ENCODE peak calls at places on chromosomes 1 and 21, in ten cellular contexts. W is CD8-positive, alpha-beta T cell; X is activated CD8-positive, alpha-beta T cell treated with anti-CD3 and anti-CD28 coated beads, Interleukin-2, amount 10 ng/mL, durations not matched to agents 7 days and 5 days; T is mucosa of descending colon; Q is left ventricle myocardium superior; A is activated T-cell treated with anti-CD3 and anti-CD28 coated beads, Interleukin-2, amount 50 U/mL, for 4 hours; C is CD4-positive, alpha-beta T cell; G is heart left ventricle; S is HepG2; M is sciatic nerve. Z is an unnamed sample.

GRCh38 chr1:54297596-54298283 is 97.8 kb downstream of the MRPL37 start:
- ATAC-seq in W (no peak), G (no peak), C (no peak), A (no peak), X (no peak), M (peak; percentile 21), S (peak; percentile 22), T (peak; percentile 80), Q (no peak), Z (peak; percentile 83)

GRCh38 chr1:19957779-19958178 is 21.6 kb downstream of the PLA2G2A start:
- ATAC-seq in W (no peak), C (no peak), S (peak; percentile 87), G (no peak), A (no peak), T (no peak), X (no peak), Q (no peak), M (no peak), Z (no peak)

GRCh38 chr1:204834329-204834728 is 36.3 kb upstream of the NFASC start:
- ATAC-seq in Q (no peak), W (no peak), X (no peak), M (no peak), A (no peak), C (no peak), S (no peak), T (no peak), G (no peak), Z (no peak)

GRCh38 chr1:220803401-220804201 is 16.9 kb downstream of the MTARC1 start:
- ATAC-seq in Q (peak; percentile 59), M (peak; percentile 50), X (no peak), C (no peak), W (no peak), S (peak; percentile 83), T (peak; percentile 75), A (no peak), G (peak; percentile 40), Z (no peak)

GRCh38 chr1:175314300-175314699 is 121.7 kb upstream of the KIAA0040 start:
- ATAC-seq in M (no peak), X (no peak), W (no peak), G (no peak), A (no peak), Q (peak; percentile 16), S (no peak), T (no peak), C (no peak), Z (peak; percentile 28)

GRCh38 chr1:119380304-119380703 is 11.7 kb downstream of the HAO2 start:
- ATAC-seq in A (no peak), W (no peak), M (no peak), Q (no peak), X (no peak), C (no peak), T (no peak), S (no peak), G (no peak), Z (no peak)

GRCh38 chr1:188061881-188062280 is 1233.1 kb downstream of the PLA2G4A start:
- ATAC-seq in M (no peak), T (no peak), Q (no peak), C (no peak), S (no peak), W (no peak), G (no peak), A (no peak), X (no peak), Z (no peak)

GRCh38 chr1:209652873-209653401 is 712 bp upstream of the LAMB3 start:
- ATAC-seq in G (no peak), T (peak; percentile 83), Q (peak; percentile 61), S (peak; percentile 68), W (no peak), C (no peak), X (no peak), A (peak; percentile 39), M (peak; percentile 77), Z (peak; percentile 86)

GRCh38 chr1:172588296-172589291 is 55.6 kb downstream of the SUCO start:
- ATAC-seq in G (no peak), W (no peak), S (no peak), M (no peak), T (peak; percentile 43), A (peak; percentile 91), C (no peak), Q (no peak), X (no peak), Z (no peak)

GRCh38 chr1:147177611-147178370 is 5.5 kb upstream of the PRKAB2 start:
- ATAC-seq in T (peak; percentile 50), G (no peak), C (no peak), S (no peak), W (no peak), X (peak; percentile 30), Q (peak; percentile 32), A (no peak), M (no peak), Z (peak; percentile 8)

GRCh38 chr1:186930248-186930647 is 101.5 kb downstream of the PLA2G4A start:
- ATAC-seq in M (no peak), A (no peak), W (no peak), S (no peak), X (no peak), T (no peak), C (no peak), Q (no peak), G (no peak), Z (no peak)

GRCh38 chr1:173422456-173422976 is 54.6 kb upstream of the PRDX6 start:
- ATAC-seq in G (peak; percentile 24), W (no peak), Q (peak; percentile 62), C (no peak), M (no peak), X (no peak), T (no peak), A (no peak), S (no peak), Z (no peak)

GRCh38 chr1:230163205-230163604 is 96.2 kb downstream of the GALNT2 start:
- ATAC-seq in C (no peak), Q (peak; percentile 71), W (no peak), X (no peak), M (peak; percentile 86), S (no peak), T (no peak), A (no peak), G (peak; percentile 13), Z (no peak)

GRCh38 chr1:85326381-85326780 is 49.9 kb upstream of the BCL10 start:
- ATAC-seq in X (no peak), T (peak; percentile 6), C (no peak), A (no peak), M (no peak), S (no peak), W (no peak), Q (no peak), G (no peak), Z (no peak)

GRCh38 chr1:15836772-15837669 is 10.5 kb upstream of the SPEN start:
- ATAC-seq in Q (no peak), S (no peak), M (peak; percentile 2), X (no peak), G (no peak), T (peak; percentile 29), W (no peak), A (no peak), C (no peak), Z (no peak)

GRCh38 chr21:22200378-22201092 is 1202.3 kb downstream of the NCAM2 start:
- ATAC-seq in A (no peak), T (no peak), X (no peak), S (no peak), W (no peak), C (no peak), M (no peak), Q (no peak), G (no peak), Z (no peak)

GRCh38 chr1:219778110-219778509 is 150.2 kb downstream of the SLC30A10 start:
- ATAC-seq in T (no peak), X (no peak), S (no peak), Q (no peak), G (no peak), A (no peak), M (no peak), W (no peak), C (no peak), Z (no peak)

GRCh38 chr1:42313970-42314369 is 21.1 kb downstream of the FOXJ3 start:
- ATAC-seq in G (no peak), S (no peak), C (no peak), Q (no peak), W (no peak), M (no peak), X (no peak), T (no peak), A (no peak), Z (no peak)

GRCh38 chr21:37413553-37414291 is 47.1 kb downstream of the DYRK1A start:
- ATAC-seq in A (no peak), S (no peak), T (no peak), Q (no peak), G (no peak), W (no peak), C (no peak), M (no peak), X (no peak), Z (no peak)

GRCh38 chr1:181424786-181425403 is 58.4 kb upstream of the CACNA1E start:
- ATAC-seq in W (peak; percentile 73), T (peak; percentile 84), G (no peak), A (peak; percentile 66), M (peak; percentile 47), Q (peak; percentile 66), S (peak; percentile 92), C (peak; percentile 75), X (peak; percentile 70), Z (peak; percentile 68)

GRCh38 chr1:2414297-2414958 is 2.1 kb upstream of the PEX10 start:
- ATAC-seq in C (peak; percentile 41), T (peak; percentile 39), Q (peak; percentile 35), G (no peak), W (peak; percentile 30), M (peak; percentile 55), X (peak; percentile 23), A (peak; percentile 16), S (peak; percentile 44), Z (no peak)

GRCh38 chr1:68232354-68233148 is at the start of gene WLS:
- ATAC-seq in S (no peak), M (peak; percentile 93), W (no peak), X (no peak), C (no peak), A (no peak), T (peak; percentile 88), Q (peak; percentile 89), G (peak; percentile 77), Z (peak; percentile 70)

GRCh38 chr1:186958520-186958919 is 129.8 kb downstream of the PLA2G4A start:
- ATAC-seq in G (no peak), X (no peak), T (no peak), M (no peak), W (no peak), Q (no peak), S (no peak), C (no peak), A (no peak), Z (no peak)

GRCh38 chr1:205396972-205397616 is 24.8 kb downstream of the LEMD1 start:
- ATAC-seq in G (no peak), T (peak; percentile 86), W (peak; percentile 74), A (peak; percentile 35), M (no peak), S (peak; percentile 67), X (no peak), Q (peak; percentile 69), C (peak; percentile 41), Z (peak; percentile 69)

GRCh38 chr1:222817529-222817928 is 2.7 kb downstream of the DISP1 start:
- ATAC-seq in T (peak; percentile 2), G (no peak), M (no peak), S (no peak), W (no peak), A (no peak), C (no peak), Q (peak; percentile 23), X (no peak), Z (peak; percentile 71)

GRCh38 chr1:10519016-10519417 is 44.3 kb downstream of the PEX14 start:
- ATAC-seq in C (no peak), S (peak; percentile 82), Q (peak; percentile 73), X (no peak), T (peak; percentile 75), A (no peak), G (peak; percentile 41), W (no peak), M (no peak), Z (no peak)

GRCh38 chr21:15978158-15978805 is 248.5 kb downstream of the USP25 start:
- ATAC-seq in G (no peak), T (no peak), Q (no peak), A (no peak), M (peak; percentile 61), S (no peak), W (no peak), X (no peak), C (no peak), Z (no peak)

GRCh38 chr21:43287111-43287973 is 118.5 kb downstream of the CRYAA start:
- ATAC-seq in C (peak; percentile 62), M (peak; percentile 7), W (peak; percentile 36), T (peak; percentile 89), Q (no peak), G (no peak), A (no peak), X (peak; percentile 72), S (no peak), Z (no peak)